ENCODE peak calls at places on chromosome 10, in four cellular contexts. J is GM12878, M is HCT116, U is SK-N-SH. K is an unnamed sample.

GRCh38 chr10:83367036-83367435 is 772.3 kb upstream of the GHITM start:
- DNase-seq in J (no peak), M (no peak), U (no peak), K (no peak)

GRCh38 chr10:98259606-98260319 is 8.2 kb downstream of the LOXL4 start:
- DNase-seq in J (no peak), M (no peak), U (no peak), K (no peak)

GRCh38 chr10:43071881-43072650 is 4.8 kb upstream of the RET start:
- DNase-seq in J (no peak), M (no peak), U (peak), K (no peak)

GRCh38 chr10:119030421-119031250 is 1.1 kb downstream of the NANOS1 start:
- DNase-seq in J (peak), M (peak), U (peak), K (peak)

GRCh38 chr10:130353928-130354327 is 217.7 kb downstream of the GLRX3 start:
- DNase-seq in J (no peak), M (no peak), U (no peak), K (no peak)

GRCh38 chr10:132422931-132423813 is 26.2 kb downstream of the PWWP2B start:
- DNase-seq in J (no peak), M (no peak), U (no peak), K (no peak)

GRCh38 chr10:5576780-5577472 is 52.2 kb downstream of the CALML3 start:
- DNase-seq in J (no peak), M (no peak), U (no peak), K (no peak)

GRCh38 chr10:13930123-13930522 is 343.4 kb downstream of the PRPF18 start:
- DNase-seq in J (no peak), M (no peak), U (no peak), K (no peak)

GRCh38 chr10:114822771-114823463 is 1.3 kb downstream of the FHIP2A start:
- DNase-seq in J (no peak), M (no peak), U (no peak), K (no peak)

GRCh38 chr10:48239618-48240017 is 34.9 kb downstream of the FRMPD2 start:
- DNase-seq in J (no peak), M (no peak), U (no peak), K (no peak)

GRCh38 chr10:117554371-117554770 is 11.8 kb downstream of the EMX2 start:
- DNase-seq in J (no peak), M (no peak), U (no peak), K (no peak)

GRCh38 chr10:120507651-120508050 is 50.6 kb downstream of the PLPP4 start:
- DNase-seq in J (no peak), M (no peak), U (no peak), K (no peak)

GRCh38 chr10:120507175-120507574 is 50.1 kb downstream of the PLPP4 start:
- DNase-seq in J (no peak), M (no peak), U (no peak), K (no peak)

GRCh38 chr10:120506674-120507073 is 49.6 kb downstream of the PLPP4 start:
- DNase-seq in J (no peak), M (no peak), U (no peak), K (no peak)

GRCh38 chr10:120505056-120505455 is 48.0 kb downstream of the PLPP4 start:
- DNase-seq in J (no peak), M (no peak), U (no peak), K (peak)

GRCh38 chr10:120505866-120506265 is 48.8 kb downstream of the PLPP4 start:
- DNase-seq in J (no peak), M (no peak), U (no peak), K (no peak)
- TF ChIP-seq YY1 in J (no peak), M (no peak), U (no peak), K (no peak)

GRCh38 chr10:6928531-6929080 is 348.5 kb upstream of the PRKCQ start:
- DNase-seq in J (no peak), M (no peak), U (no peak), K (peak)

GRCh38 chr10:6924166-6924565 is 344.1 kb upstream of the PRKCQ start:
- DNase-seq in J (no peak), M (no peak), U (no peak), K (no peak)

GRCh38 chr10:6927001-6927400 is 346.9 kb upstream of the PRKCQ start:
- DNase-seq in J (no peak), M (no peak), U (no peak), K (no peak)

DNA sequence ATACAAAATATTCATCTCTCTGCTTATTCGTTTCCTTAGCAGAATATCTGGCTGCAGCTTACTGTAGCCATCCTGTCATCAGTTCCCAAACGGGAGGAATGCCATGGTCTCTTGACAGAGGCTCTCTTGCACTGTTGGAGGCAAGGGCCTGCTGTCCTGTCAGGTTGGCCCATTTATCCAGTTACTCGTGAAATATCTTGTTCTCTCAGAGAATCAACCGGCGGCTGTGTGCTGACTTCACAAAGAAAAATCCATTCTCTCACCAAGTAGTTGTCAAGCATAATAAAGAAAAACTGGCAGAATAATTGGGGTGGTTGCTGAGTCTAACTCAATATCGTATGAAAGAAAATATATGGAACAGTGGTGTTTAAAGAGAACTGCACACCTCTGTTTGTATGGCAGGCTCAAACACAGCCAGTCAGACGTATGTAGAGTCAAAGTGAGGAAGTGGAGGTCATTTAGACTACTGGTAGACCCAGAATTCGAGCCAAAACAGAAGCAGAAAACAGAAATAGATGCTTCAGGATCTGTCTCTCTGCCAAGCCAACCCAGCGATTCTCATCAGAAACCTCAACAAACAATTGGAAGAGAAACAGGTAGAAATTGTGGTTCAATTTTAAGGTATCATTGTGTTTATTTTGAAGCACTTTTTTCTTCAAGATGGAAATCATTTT is 349.2 kb upstream of the PRKCQ start:
- DNase-seq in J (no peak), M (no peak), U (no peak), K (no peak)
- H3K9ac ChIP-seq in J (no peak), M (no peak), U (no peak), K (no peak)

DNA sequence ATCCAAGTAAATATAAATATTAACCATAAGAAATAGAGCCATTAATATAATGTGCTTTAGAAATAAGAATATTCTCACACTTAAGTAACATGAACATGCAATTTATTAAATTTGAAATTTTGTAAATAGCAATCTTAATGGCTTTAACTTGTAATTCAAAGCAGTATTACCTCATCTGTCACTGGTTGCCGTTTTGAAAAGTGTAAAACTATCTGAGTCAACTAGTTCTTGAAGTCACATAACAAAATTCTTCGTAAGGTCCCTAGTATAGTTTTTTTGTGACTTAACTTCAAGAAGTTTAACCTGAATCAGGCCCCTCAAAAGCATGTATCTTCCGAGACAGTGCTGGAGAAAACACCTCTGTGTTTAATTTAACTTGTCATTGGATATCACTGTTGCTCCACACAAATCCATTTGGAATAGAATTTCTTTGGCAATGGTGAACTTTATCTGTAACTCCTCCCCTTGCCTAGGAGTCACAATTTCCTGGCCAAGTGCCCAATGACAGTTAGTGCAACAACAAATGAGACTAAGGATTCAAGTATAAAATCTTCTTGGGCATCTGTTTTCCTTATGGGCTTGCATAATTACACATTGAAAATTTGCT is 47.1 kb downstream of the NT5C2 start:
- DNase-seq in J (no peak), M (peak), U (peak), K (no peak)
- TF ChIP-seq YY1 in J (no peak), M (no peak), U (no peak), K (no peak)

DNA sequence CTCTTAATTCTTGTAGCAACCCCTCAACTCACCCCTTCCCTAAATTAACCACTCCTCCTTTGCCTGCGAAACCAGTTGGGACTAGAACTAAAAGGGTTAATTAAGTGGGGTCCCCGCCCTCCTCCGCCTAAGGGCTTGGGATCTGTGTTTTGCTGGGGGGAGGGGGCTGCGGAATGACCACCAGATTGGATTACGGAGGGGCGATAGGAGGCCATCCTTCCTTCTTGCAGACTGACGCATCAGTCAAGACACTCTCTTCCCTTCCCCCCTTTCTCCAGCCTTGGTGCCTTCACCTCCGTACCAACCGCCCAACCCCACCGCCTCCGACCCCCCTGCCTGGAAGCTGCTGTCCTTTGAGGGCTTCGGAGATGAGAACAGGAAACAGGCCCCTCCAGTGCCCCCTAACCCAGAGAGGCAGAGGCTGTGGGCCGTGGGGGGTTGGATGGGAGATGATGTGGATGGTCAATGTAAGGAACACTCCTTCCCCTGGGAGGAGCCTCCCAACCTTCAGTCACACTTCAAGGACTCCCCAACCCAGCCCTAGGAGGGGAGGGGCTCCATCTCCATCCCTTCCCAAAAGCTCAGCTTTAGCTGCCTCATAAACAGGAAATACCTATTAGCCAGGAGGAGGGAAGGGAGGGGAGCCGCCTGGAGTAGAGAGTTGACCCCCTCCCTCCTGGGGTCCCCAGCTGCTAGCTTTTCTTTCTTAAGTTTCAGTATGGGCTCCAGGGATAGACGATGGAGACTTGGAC is 995 bp upstream of the LDB1 start:
- DNase-seq in J (no peak), M (no peak), U (peak), K (peak)
- H3K9ac ChIP-seq in J (peak), M (peak), U (peak), K (peak)

DNA sequence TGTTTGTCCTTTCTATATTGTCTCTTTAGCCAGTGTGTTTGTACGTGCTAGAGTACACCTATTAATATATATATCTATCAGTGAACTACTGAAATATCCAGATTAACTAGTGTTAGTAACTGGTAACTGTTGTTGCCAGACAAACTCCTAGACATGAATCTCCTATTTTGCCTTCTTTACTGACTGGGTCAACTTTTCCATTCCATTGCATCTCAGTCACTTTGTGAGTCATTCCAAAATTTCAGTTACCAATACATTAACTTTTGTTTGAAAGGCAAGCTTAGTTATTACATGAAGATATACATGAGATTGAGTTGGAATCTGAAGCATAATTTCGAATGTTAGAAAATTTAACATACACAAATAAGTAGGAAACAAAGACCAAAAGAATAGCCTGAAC is 51.4 kb downstream of the BTAF1 start:
- DNase-seq in J (peak), M (no peak), U (no peak), K (no peak)
- TF ChIP-seq YY1 in J (no peak), M (no peak), U (no peak), K (no peak)

K was measured in NT2/D1.